ENCODE peak calls at places on chromosomes 3 and 15, in nine cellular contexts. C is sigmoid colon, Z is body of pancreas, V is neuronal stem cell, T is tibial artery, L is heart left ventricle, U is GM23248, A is foreskin keratinocyte, F is neural progenitor cell. K is an unnamed sample.

GRCh38 chr15:52095597-52096262 is 16.8 kb downstream of the BCL2L10 start:
- DNase-seq in T (no peak), L (no peak), U (peak), A (peak), V (no peak), C (no peak), F (no peak), Z (no peak), K (no peak)

GRCh38 chr15:40930430-40931299 is 1.5 kb downstream of the DLL4 start:
- DNase-seq in A (no peak), T (no peak), F (peak), U (peak), Z (peak), L (peak), V (no peak), C (no peak), K (peak)

GRCh38 chr15:98889930-98890695 is 117.5 kb downstream of the PGPEP1L start:
- DNase-seq in T (no peak), C (no peak), L (no peak), A (peak), V (no peak), F (no peak), Z (no peak), U (peak), K (no peak)

GRCh38 chr3:127170794-127171193 is 22.1 kb upstream of the PRR23E start:
- DNase-seq in U (peak), T (peak), L (no peak), Z (no peak), F (peak), V (no peak), C (no peak), A (no peak), K (no peak)

GRCh38 chr3:99658274-99658673 is 19.9 kb downstream of the COL8A1 start:
- DNase-seq in Z (no peak), U (no peak), V (no peak), F (no peak), A (no peak), L (no peak), C (no peak), T (no peak), K (no peak)

GRCh38 chr3:172305974-172306373 is 142.3 kb downstream of the GHSR start:
- DNase-seq in Z (no peak), T (no peak), U (no peak), F (no peak), A (no peak), V (no peak), L (no peak), C (no peak), K (no peak)

GRCh38 chr3:125110876-125111480 is 55.2 kb upstream of the HEG1 start:
- DNase-seq in Z (no peak), F (no peak), C (no peak), V (no peak), A (no peak), L (no peak), U (no peak), T (no peak), K (no peak)

GRCh38 chr3:42814246-42814645 is 5.0 kb downstream of the ACKR2 start:
- DNase-seq in F (no peak), U (no peak), A (no peak), C (no peak), V (no peak), Z (no peak), T (no peak), L (no peak), K (no peak)

GRCh38 chr15:89021224-89021623 is 67.0 kb upstream of the ABHD2 start:
- DNase-seq in A (no peak), F (no peak), V (no peak), Z (no peak), T (peak), U (peak), C (no peak), L (no peak), K (no peak)

GRCh38 chr3:54211097-54211496 is 88.7 kb downstream of the CACNA2D3 start:
- DNase-seq in F (no peak), V (no peak), T (no peak), L (no peak), U (no peak), A (no peak), Z (no peak), C (no peak), K (no peak)

GRCh38 chr3:186070550-186070949 is 38.3 kb downstream of the ETV5 start:
- DNase-seq in V (no peak), U (no peak), F (no peak), C (no peak), T (no peak), Z (no peak), A (no peak), L (no peak), K (no peak)

GRCh38 chr3:127694467-127695215 is 21.9 kb downstream of the ABTB1 start:
- DNase-seq in A (no peak), T (peak), L (peak), V (no peak), Z (peak), F (peak), U (peak), C (no peak), K (peak)

GRCh38 chr3:98361289-98361688 is 7.6 kb downstream of the OR5K4 start:
- DNase-seq in T (no peak), F (no peak), U (no peak), V (no peak), L (no peak), Z (no peak), A (no peak), C (no peak), K (no peak)

GRCh38 chr15:87736921-87737389 is 519.6 kb downstream of the NTRK3 start:
- DNase-seq in F (no peak), V (no peak), A (no peak), U (peak), L (no peak), Z (no peak), T (no peak), C (no peak), K (no peak)

GRCh38 chr3:4986611-4987373 is 7.6 kb downstream of the BHLHE40 start:
- DNase-seq in F (peak), C (peak), Z (peak), L (peak), U (peak), T (peak), A (peak), V (peak), K (peak)

GRCh38 chr15:89768071-89768500 is 8.0 kb upstream of the MESP2 start:
- DNase-seq in U (peak), Z (peak), L (peak), T (no peak), V (no peak), F (no peak), A (no peak), C (no peak), K (no peak)

GRCh38 chr3:13894096-13894811 is 14.4 kb upstream of the WNT7A start:
- DNase-seq in T (no peak), A (no peak), V (no peak), U (no peak), Z (no peak), L (no peak), C (no peak), F (peak), K (no peak)

GRCh38 chr3:12758025-12758830 is 831 bp downstream of the TMEM40 start:
- DNase-seq in F (no peak), L (peak), T (no peak), C (peak), U (peak), V (no peak), Z (peak), A (no peak), K (no peak)

GRCh38 chr15:53068671-53069070 is 278.5 kb upstream of the ONECUT1 start:
- DNase-seq in F (no peak), U (no peak), T (no peak), L (no peak), C (no peak), V (no peak), Z (no peak), A (no peak), K (no peak)

GRCh38 chr3:71955549-71956373 is 170.8 kb upstream of the PROK2 start:
- DNase-seq in L (peak), T (peak), U (peak), Z (peak), A (no peak), F (peak), V (peak), C (peak), K (no peak)

GRCh38 chr3:65402597-65402996 is 636.1 kb downstream of the MAGI1 start:
- DNase-seq in L (no peak), Z (peak), F (no peak), V (no peak), C (peak), A (peak), U (peak), T (no peak), K (no peak)

GRCh38 chr15:96421211-96421610 is 90.7 kb downstream of the NR2F2 start:
- DNase-seq in A (peak), V (no peak), U (peak), C (no peak), L (no peak), F (peak), T (no peak), Z (no peak), K (no peak)

GRCh38 chr3:190038050-190038631 is 82.6 kb downstream of the P3H2 start:
- DNase-seq in V (no peak), T (no peak), Z (peak), L (no peak), A (peak), C (peak), U (peak), F (peak), K (no peak)

GRCh38 chr3:194741916-194742315 is 56.2 kb downstream of the FAM43A start:
- DNase-seq in C (no peak), A (no peak), V (no peak), F (no peak), L (no peak), U (no peak), T (no peak), Z (no peak), K (no peak)

GRCh38 chr3:53132347-53132746 is 2.1 kb upstream of the RFT1 start:
- DNase-seq in F (no peak), L (no peak), C (no peak), Z (no peak), U (no peak), V (no peak), T (no peak), A (no peak), K (no peak)

GRCh38 chr3:169990431-169990830 is 23.8 kb downstream of the SEC62 start:
- DNase-seq in T (no peak), C (no peak), V (no peak), F (no peak), U (no peak), L (no peak), A (no peak), Z (no peak), K (no peak)

GRCh38 chr15:80182611-80183210 is 29.9 kb downstream of the FAH start:
- DNase-seq in F (no peak), A (no peak), V (no peak), L (no peak), T (no peak), Z (no peak), C (no peak), U (peak), K (no peak)

DNA sequence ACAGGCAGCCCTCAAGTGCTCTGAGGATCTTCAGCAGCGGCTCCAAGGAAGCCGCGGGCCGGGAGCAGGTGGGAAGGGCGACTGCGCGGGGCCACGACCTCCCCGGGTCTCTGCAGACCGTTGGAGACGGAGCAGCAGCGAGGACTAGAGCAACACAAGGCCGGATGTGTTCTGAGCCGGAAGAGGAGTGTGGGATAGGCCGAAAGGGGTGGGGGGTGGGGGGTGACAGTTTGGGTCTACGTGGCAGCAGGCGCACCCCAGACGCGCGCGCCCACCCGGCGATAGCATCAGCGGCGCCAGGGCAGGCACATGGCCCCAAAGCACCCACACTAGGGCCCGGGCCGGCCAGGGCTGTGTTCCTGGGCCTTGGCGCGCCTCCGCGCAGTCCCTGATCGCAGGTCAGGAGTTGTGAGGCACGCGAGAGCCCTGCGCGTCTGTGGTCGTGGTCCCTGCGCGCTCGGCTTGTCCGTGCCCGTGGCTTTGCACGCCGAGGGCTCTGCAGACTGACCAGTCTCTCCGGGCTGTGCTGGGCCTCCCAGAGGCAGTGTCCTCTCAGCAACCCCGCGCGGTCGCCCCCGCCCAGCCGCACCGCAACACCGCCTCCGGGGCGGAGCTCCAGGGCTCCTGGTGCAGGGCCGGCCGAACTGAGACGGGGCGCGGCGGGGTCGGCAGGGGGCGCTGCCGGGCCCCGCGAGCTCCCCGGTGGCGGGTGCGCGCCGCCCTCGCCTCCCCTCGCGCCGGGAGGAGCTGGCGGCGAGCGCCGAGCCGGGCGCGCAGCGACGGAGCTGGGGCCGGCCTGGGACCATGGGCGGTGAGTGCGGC is at the start of gene PXYLP1:
- DNase-seq in V (peak), A (peak), F (peak), T (peak), Z (peak), C (peak), L (peak), U (peak), K (peak)
- H3K27ac ChIP-seq in V (no peak), A (no peak), F (no peak), T (peak), Z (peak), C (peak), L (peak), U (peak), K (peak)

GRCh38 chr15:48592221-48592731 is 53.2 kb downstream of the FBN1 start:
- DNase-seq in C (no peak), V (no peak), T (no peak), U (peak), A (no peak), F (no peak), Z (no peak), L (no peak), K (no peak)
- H3K27ac ChIP-seq in C (no peak), V (no peak), T (no peak), U (peak), A (no peak), F (no peak), Z (no peak), L (no peak), K (no peak)

GRCh38 chr15:24150542-24150941 is 463.4 kb upstream of the NDN start:
- DNase-seq in F (no peak), A (no peak), Z (no peak), T (no peak), C (no peak), U (no peak), V (no peak), L (no peak), K (no peak)

DNA sequence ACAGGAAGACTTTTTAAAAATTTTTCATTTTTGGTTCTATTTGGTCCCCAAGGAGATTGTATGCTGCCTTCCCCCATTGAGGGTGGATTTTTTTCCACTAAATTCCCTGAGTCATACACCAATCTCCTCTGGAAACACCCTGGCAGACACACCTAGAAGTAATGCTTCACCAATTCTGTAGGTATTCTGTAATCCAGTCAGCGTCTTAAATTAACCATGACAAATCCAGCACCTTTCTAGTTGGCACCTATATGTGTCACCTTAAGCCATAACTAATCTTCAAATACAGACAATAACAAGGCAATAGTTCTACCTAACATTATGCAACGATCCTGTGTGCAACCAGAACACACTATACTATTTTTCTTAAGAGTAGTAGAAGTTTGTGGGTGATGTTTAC is 459.1 kb upstream of the NDN start:
- DNase-seq in F (no peak), Z (no peak), V (no peak), U (no peak), C (no peak), A (no peak), T (no peak), L (no peak), K (no peak)
- H3K27ac ChIP-seq in F (no peak), Z (no peak), V (no peak), U (no peak), C (no peak), A (no peak), T (no peak), L (no peak), K (no peak)

DNA sequence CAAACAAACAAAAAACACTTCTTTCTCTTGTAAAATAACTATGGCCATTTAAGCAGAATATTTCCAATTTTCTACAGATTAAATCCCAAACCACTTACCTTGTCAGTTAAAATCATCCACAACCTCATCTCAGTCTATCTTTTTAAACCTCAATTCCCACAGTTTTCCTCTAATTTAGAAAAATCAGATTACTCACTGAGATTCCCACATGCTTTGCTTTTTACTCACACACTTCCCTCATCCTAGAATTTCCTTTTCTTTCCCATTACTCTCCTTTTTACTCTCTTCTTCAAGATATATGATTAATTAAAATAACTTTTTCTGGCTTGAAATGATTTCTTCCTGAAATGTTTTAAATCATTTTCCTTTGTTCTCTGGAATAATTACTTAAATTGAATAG is 790.7 kb downstream of the ROBO1 start:
- DNase-seq in C (no peak), Z (no peak), T (no peak), U (peak), V (no peak), F (no peak), L (no peak), A (no peak), K (no peak)
- H3K27ac ChIP-seq in C (no peak), Z (no peak), T (no peak), U (no peak), V (no peak), F (peak), L (no peak), A (peak), K (no peak)

DNA sequence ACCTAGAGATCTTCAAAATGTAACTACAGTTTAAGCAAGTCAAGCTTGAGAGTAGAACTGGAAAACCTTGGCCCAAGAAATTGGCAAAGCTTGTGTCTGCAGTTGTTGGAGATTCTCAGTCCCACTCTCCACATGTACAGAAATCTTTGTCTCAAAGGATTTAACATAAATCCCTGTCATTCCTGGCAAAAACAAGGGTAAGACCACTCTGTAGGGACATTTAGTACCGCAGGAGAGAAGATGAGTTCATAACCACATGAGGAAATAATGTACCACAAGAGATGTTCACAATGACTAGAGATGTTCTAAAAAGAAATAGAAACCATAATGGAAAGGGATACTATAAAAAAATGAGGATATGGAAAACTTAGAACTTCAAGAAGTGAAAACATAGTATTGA is 73.7 kb downstream of the RAB7A start:
- DNase-seq in V (no peak), F (no peak), U (no peak), C (no peak), Z (no peak), T (no peak), A (no peak), L (no peak), K (no peak)
- H3K27ac ChIP-seq in V (no peak), F (no peak), U (no peak), C (no peak), Z (no peak), T (no peak), A (no peak), L (peak), K (peak)

DNA sequence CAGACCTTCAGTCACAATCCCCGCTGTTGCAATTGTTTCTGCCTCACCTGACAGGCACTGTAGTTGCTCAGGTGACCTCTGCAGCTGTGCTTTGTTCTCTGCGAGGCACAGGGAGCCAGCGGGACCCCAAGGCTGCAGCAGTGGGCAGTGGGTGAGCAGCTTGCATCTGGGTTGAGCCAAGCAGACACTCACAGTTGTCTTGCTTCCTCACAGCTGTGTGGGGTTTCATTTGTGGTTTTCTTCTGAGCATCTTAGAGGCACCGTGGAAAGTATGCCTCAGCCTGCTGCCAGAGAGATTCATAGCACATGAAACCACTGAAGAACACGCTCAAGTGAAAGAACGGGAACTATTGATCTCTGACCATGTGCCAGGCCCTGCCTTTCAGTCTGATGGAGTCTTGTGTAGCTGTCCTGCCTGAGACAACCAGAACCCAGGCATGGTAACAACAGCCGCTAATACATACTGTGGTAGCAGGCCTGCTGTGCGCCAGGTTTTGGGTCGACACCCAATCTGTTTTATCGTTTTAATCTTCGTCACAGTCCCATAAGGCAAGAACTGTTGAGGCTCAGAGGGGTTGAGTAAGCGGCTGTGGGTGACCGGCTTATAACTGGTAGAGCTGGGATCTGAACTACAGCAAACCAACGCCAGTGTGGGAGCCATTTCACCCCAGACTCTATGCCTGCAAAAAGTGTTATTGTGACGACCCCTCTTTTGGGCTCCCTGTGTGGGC is 33.4 kb downstream of the GRK7 start:
- DNase-seq in U (peak), T (no peak), A (no peak), C (no peak), F (no peak), L (no peak), V (no peak), Z (peak), K (peak)
- H3K27ac ChIP-seq in U (peak), T (peak), A (no peak), C (peak), F (peak), L (peak), V (peak), Z (no peak), K (peak)

GRCh38 chr15:67114846-67115521 is 49.6 kb downstream of the SMAD3 start:
- DNase-seq in V (no peak), Z (no peak), A (no peak), C (no peak), T (peak), L (no peak), F (no peak), U (peak), K (no peak)
- H3K27ac ChIP-seq in V (no peak), Z (peak), A (no peak), C (no peak), T (no peak), L (no peak), F (no peak), U (peak), K (no peak)

GRCh38 chr15:39211108-39211979 is 369.5 kb upstream of the THBS1 start:
- DNase-seq in T (no peak), F (no peak), A (no peak), U (no peak), L (no peak), V (no peak), C (no peak), Z (peak), K (no peak)

GRCh38 chr15:39216816-39217215 is 364.1 kb upstream of the THBS1 start:
- DNase-seq in T (no peak), U (no peak), L (no peak), V (no peak), Z (no peak), C (no peak), A (no peak), F (no peak), K (no peak)

GRCh38 chr15:39215006-39215405 is 365.9 kb upstream of the THBS1 start:
- DNase-seq in U (no peak), A (no peak), F (no peak), Z (no peak), T (no peak), L (no peak), C (no peak), V (no peak), K (no peak)

GRCh38 chr15:39209548-39210211 is 371.2 kb upstream of the THBS1 start:
- DNase-seq in U (no peak), F (no peak), Z (no peak), L (no peak), A (no peak), V (no peak), C (no peak), T (no peak), K (no peak)

GRCh38 chr15:39213385-39213840 is 367.5 kb upstream of the THBS1 start:
- DNase-seq in T (no peak), Z (peak), L (peak), V (peak), U (peak), A (peak), F (peak), C (peak), K (no peak)
- H3K27ac ChIP-seq in T (no peak), Z (peak), L (peak), V (peak), U (peak), A (peak), F (no peak), C (peak), K (no peak)

K was measured in CD4-positive, alpha-beta T cell.